ENCODE peak calls at places on chromosome 9, in five cellular contexts. J is AG08396, I is NCI-H1092, F is gastrocnemius medialis, P is neural crest cell. X is an unnamed sample.

GRCh38 chr9:87614402-87614801 is 111.5 kb upstream of the CTSL start:
- DNase-seq in J (no peak), I (no peak), F (no peak), P (no peak), X (no peak)

GRCh38 chr9:37602817-37603216 is 10.4 kb upstream of the TOMM5 start:
- DNase-seq in J (no peak), I (no peak), F (peak), P (no peak), X (no peak)

GRCh38 chr9:121573717-121574485 is 74.3 kb upstream of the GGTA1 start:
- DNase-seq in J (no peak), I (no peak), F (peak), P (no peak), X (no peak)

GRCh38 chr9:72537671-72538070 is 16.3 kb downstream of the TMC1 start:
- DNase-seq in J (no peak), I (no peak), F (no peak), P (no peak), X (no peak)

GRCh38 chr9:20292002-20292401 is 330.3 kb downstream of the MLLT3 start:
- DNase-seq in J (peak), I (no peak), F (no peak), P (no peak), X (no peak)

GRCh38 chr9:107060026-107060425 is 197.1 kb downstream of the ZNF462 start:
- DNase-seq in J (no peak), I (no peak), F (no peak), P (no peak), X (no peak)

GRCh38 chr9:85427749-85428148 is 314.0 kb downstream of the AGTPBP1 start:
- DNase-seq in J (no peak), I (no peak), F (no peak), P (no peak), X (no peak)

GRCh38 chr9:133200631-133201030 is 8.4 kb downstream of the OBP2B start:
- DNase-seq in J (no peak), I (no peak), F (no peak), P (no peak), X (no peak)

GRCh38 chr9:88198346-88198807 is 60.1 kb upstream of the SPATA31C2 start:
- DNase-seq in J (no peak), I (no peak), F (no peak), P (no peak), X (no peak)

GRCh38 chr9:79080536-79080935 is 491.2 kb upstream of the TLE4 start:
- DNase-seq in J (no peak), I (no peak), F (no peak), P (no peak), X (no peak)

GRCh38 chr9:21677834-21678233 is 124.6 kb upstream of the MTAP start:
- DNase-seq in J (no peak), I (no peak), F (no peak), P (no peak), X (no peak)

GRCh38 chr9:134326754-134327526 is 685 bp downstream of the RXRA start:
- DNase-seq in J (peak), I (no peak), F (peak), P (peak), X (no peak)

GRCh38 chr9:126420643-126421564 is 94.3 kb downstream of the MVB12B start:
- DNase-seq in J (peak), I (peak), F (no peak), P (no peak), X (no peak)

GRCh38 chr9:8338742-8339425 is 539.3 kb upstream of the DMAC1 start:
- DNase-seq in J (no peak), I (no peak), F (no peak), P (no peak), X (no peak)

GRCh38 chr9:121447341-121447834 is 52.3 kb downstream of the GGTA1 start:
- DNase-seq in J (no peak), I (no peak), F (no peak), P (no peak), X (no peak)

GRCh38 chr9:133726401-133727276 is 11.5 kb downstream of the SARDH start:
- DNase-seq in J (peak), I (peak), F (peak), P (peak), X (no peak)

GRCh38 chr9:23829580-23830458 is 3.8 kb upstream of the ELAVL2 start:
- DNase-seq in J (no peak), I (no peak), F (no peak), P (peak), X (no peak)

GRCh38 chr9:7234144-7234543 is 476.4 kb downstream of the KDM4C start:
- DNase-seq in J (peak), I (no peak), F (no peak), P (peak), X (no peak)

GRCh38 chr9:4755026-4755609 is 14.1 kb upstream of the AK3 start:
- DNase-seq in J (no peak), I (no peak), F (no peak), P (no peak), X (no peak)

GRCh38 chr9:104386425-104387069 is 117.5 kb upstream of the OR13F1 start:
- DNase-seq in J (peak), I (peak), F (no peak), P (no peak), X (no peak)

GRCh38 chr9:129176786-129177442 is 1.1 kb downstream of the IER5L start:
- DNase-seq in J (peak), I (no peak), F (no peak), P (peak), X (no peak)

GRCh38 chr9:77495834-77496671 is 152.1 kb downstream of the GNA14 start:
- DNase-seq in J (peak), I (no peak), F (no peak), P (no peak), X (no peak)

GRCh38 chr9:125701351-125701750 is 5.7 kb downstream of the MAPKAP1 start:
- DNase-seq in J (no peak), I (no peak), F (no peak), P (no peak), X (no peak)

GRCh38 chr9:108093773-108094675 is 604.5 kb upstream of the KLF4 start:
- DNase-seq in J (no peak), I (no peak), F (no peak), P (no peak), X (no peak)

GRCh38 chr9:14471041-14471440 is 157.1 kb upstream of the NFIB start:
- DNase-seq in J (no peak), I (no peak), F (no peak), P (no peak), X (no peak)

GRCh38 chr9:75176037-75176436 is 87.7 kb downstream of the OSTF1 start:
- DNase-seq in J (no peak), I (no peak), F (no peak), P (no peak), X (no peak)